ENCODE peak calls at places on chromosomes 6 and 20, in five cellular contexts. L, T, U, W and X are unnamed samples.

GRCh38 chr20:52779125-52779524 is 193.0 kb upstream of the TSHZ2 start:
- DNase-seq in L (no peak), T (no peak), U (no peak), W (no peak), X (peak)

GRCh38 chr20:23156170-23156841 is 70.2 kb upstream of the CD93 start:
- DNase-seq in L (no peak), T (no peak), U (peak), W (no peak), X (peak)

GRCh38 chr6:70506321-70506720 is 60.4 kb upstream of the SDHAF4 start:
- DNase-seq in L (no peak), T (no peak), U (no peak), W (no peak), X (no peak)

GRCh38 chr20:60055740-60056139 is 97.5 kb downstream of the CDH26 start:
- DNase-seq in L (peak), T (peak), U (no peak), W (no peak), X (peak)

GRCh38 chr6:81938014-81938761 is 185.7 kb upstream of the TENT5A start:
- DNase-seq in L (no peak), T (no peak), U (peak), W (no peak), X (peak)

GRCh38 chr6:47044418-47044817 is 2.3 kb upstream of the ADGRF1 start:
- DNase-seq in L (no peak), T (no peak), U (peak), W (no peak), X (no peak)

GRCh38 chr6:25186919-25187318 is 92.3 kb upstream of the CARMIL1 start:
- DNase-seq in L (no peak), T (no peak), U (no peak), W (no peak), X (no peak)

GRCh38 chr6:15249371-15250019 is 3.6 kb downstream of the JARID2 start:
- DNase-seq in L (no peak), T (no peak), U (no peak), W (no peak), X (no peak)

DNA sequence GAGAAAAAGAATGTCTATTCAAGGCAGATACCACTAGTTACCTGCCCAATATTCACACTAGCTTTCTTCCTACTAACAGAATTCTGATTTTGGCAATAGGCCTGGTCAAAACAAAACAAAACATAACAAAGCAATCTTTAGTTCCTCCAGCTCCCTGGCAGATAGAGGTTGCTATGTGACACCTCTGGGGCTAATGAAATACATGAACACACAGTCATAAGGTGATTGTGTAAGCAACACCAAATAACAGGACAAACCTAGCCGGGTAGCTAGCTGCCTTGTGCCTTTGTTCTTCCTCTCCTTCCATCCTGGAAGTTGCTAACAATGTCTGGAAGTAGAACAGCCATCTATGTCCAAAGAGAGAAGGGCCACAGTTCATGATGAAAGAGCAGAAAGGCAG is 6.0 kb upstream of the HMGN3 start:
- DNase-seq in L (no peak), T (no peak), U (no peak), W (no peak), X (no peak)
- TF ChIP-seq CTCF in L (no peak), T (no peak), U (no peak), W (no peak), X (no peak)

DNA sequence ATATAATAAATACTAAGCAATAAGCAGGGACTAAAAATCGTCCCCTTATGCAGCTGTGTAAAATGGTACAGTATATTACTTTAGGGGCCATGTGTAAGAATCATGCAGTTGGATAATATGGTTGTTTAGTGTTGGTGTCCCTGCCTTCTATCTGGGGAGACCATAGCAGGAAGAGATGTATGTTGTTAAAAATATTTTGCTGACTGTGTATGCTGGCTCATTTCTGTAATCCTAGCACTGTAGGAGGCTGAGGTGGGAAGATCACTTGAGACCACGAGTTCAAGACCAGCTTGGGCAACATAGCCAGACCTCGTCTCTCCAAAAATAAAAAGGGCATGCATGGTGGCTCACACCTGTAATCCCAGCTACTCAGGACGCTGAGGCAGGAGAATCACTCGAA is 5.6 kb downstream of the PANK2 start:
- DNase-seq in L (no peak), T (no peak), U (no peak), W (no peak), X (no peak)
- H3K4me3 ChIP-seq in L (no peak), T (no peak), U (no peak), W (no peak), X (no peak)

DNA sequence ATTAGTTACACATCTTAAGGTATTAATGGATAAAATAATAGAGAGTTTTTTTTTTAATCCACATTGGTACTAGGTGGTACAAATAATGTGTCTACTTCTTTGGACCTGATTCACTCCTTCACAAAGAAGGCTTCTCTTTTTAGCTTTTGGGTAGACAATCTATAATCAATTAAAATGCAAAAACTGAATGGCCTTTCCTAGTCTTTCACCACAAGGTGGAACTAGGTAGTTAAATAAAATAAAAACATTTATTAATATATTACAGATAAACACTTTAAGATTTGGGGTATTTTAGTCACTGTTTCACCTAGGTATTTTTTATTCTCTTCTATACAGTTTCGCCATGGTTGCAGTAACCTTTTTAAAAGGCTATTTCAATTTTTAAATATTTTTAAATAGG is 68.3 kb upstream of the DST start:
- DNase-seq in L (no peak), T (no peak), U (no peak), W (no peak), X (no peak)
- TF ChIP-seq CTCF in L (no peak), T (peak), U (no peak), W (no peak), X (no peak)

GRCh38 chr6:34332255-34333198 is 59.9 kb downstream of the NUDT3 start:
- DNase-seq in L (no peak), T (no peak), U (no peak), W (no peak), X (no peak)
- H3K4me3 ChIP-seq in L (no peak), T (no peak), U (no peak), W (no peak), X (no peak)

DNA sequence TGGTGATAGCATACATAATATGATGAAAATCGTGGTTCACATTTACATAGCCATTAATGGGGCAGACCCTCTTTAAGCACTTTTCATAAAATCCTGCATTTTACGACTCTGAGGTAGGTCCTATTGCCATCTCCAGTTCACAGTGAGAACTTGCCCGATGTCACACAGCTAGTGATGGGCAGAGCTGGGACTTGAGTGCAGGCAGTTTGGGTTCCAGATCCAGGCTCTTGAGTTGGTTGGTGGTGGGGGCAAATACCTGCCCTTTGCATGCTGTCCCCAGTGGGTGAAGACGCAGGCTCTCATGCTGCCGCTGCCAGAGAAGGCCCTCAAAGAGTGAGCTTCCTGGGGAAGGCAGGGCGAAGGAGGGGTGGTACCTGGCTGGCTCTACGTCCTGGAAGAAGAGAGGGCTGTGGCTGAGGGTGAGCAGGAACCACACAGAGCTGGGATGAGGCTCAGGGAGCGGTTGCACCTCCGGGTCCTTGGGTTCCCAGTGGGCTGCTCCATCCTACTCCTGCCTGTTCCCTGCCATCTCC is 6.1 kb upstream of the BAK1 start:
- DNase-seq in L (no peak), T (no peak), U (no peak), W (no peak), X (no peak)
- TF ChIP-seq CTCF in L (no peak), T (no peak), U (no peak), W (no peak), X (no peak)